ENCODE peak calls at places on chromosomes 7 and 10, in ten cellular contexts. V, I, H, J, Q, R, B, P, U and O are unnamed samples.

GRCh38 chr10:46042527-46042926 is 3.5 kb downstream of the MSMB start:
- DNase-seq in I (no peak), J (no peak), U (no peak), V (no peak), H (no peak), Q (no peak), B (no peak), R (no peak), P (no peak), O (no peak)

GRCh38 chr10:51083280-51083986 is 9.1 kb downstream of the PRKG1 start:
- DNase-seq in H (no peak), J (no peak), U (no peak), V (no peak), R (peak; percentile 71), Q (no peak), I (no peak), P (no peak), B (no peak), O (no peak)

GRCh38 chr7:84248843-84249242 is 54.3 kb upstream of the SEMA3A start:
- DNase-seq in R (no peak), V (no peak), B (no peak), H (no peak), I (no peak), P (no peak), J (no peak), Q (no peak), U (no peak), O (no peak)

GRCh38 chr10:22672594-22673392 is 41.6 kb downstream of the PIP4K2A start:
- DNase-seq in Q (no peak), I (no peak), B (no peak), H (no peak), V (no peak), U (no peak), R (no peak), P (no peak), J (no peak), O (no peak)

GRCh38 chr10:115948415-115948814 is 324.6 kb downstream of the GFRA1 start:
- DNase-seq in U (no peak), B (no peak), V (no peak), I (no peak), R (peak; percentile 65), Q (no peak), H (no peak), P (no peak), J (no peak), O (no peak)

GRCh38 chr10:34581871-34582532 is 233.1 kb downstream of the PARD3 start:
- DNase-seq in V (no peak), P (no peak), R (no peak), H (no peak), J (no peak), U (no peak), I (no peak), B (no peak), Q (no peak), O (no peak)

GRCh38 chr10:112751651-112752050 is 198.4 kb upstream of the TCF7L2 start:
- DNase-seq in Q (no peak), P (no peak), U (no peak), V (no peak), H (no peak), R (no peak), J (no peak), B (no peak), I (no peak), O (no peak)

GRCh38 chr7:1144269-1144771 is 15.7 kb downstream of the ZFAND2A start:
- DNase-seq in H (peak; percentile 71), R (peak; percentile 14), U (no peak), Q (peak; percentile 92), B (no peak), P (no peak), I (peak; percentile 75), J (peak; percentile 34), V (no peak), O (no peak)

GRCh38 chr7:22610258-22610657 is 110.3 kb upstream of the STEAP1B start:
- DNase-seq in R (no peak), P (no peak), V (no peak), I (no peak), Q (no peak), U (no peak), H (no peak), J (no peak), B (no peak), O (no peak)

GRCh38 chr10:112203328-112204076 is 19.9 kb upstream of the GPAM start:
- DNase-seq in Q (no peak), I (no peak), V (no peak), R (no peak), J (no peak), P (no peak), B (no peak), H (no peak), U (peak; percentile 16), O (no peak)

GRCh38 chr7:90999989-91000979 is 263.9 kb upstream of the FZD1 start:
- DNase-seq in B (no peak), H (no peak), I (no peak), V (no peak), Q (no peak), U (no peak), P (no peak), R (no peak), J (no peak), O (no peak)

GRCh38 chr7:127897704-127898454 is 133.4 kb downstream of the LRRC4 start:
- DNase-seq in J (no peak), I (no peak), R (no peak), V (no peak), U (no peak), B (no peak), H (no peak), P (no peak), Q (no peak), O (no peak)

GRCh38 chr10:113108180-113108835 is 158.3 kb downstream of the TCF7L2 start:
- DNase-seq in P (no peak), R (peak; percentile 91), V (no peak), U (no peak), H (no peak), I (no peak), Q (peak; percentile 53), J (no peak), B (no peak), O (no peak)

DNA sequence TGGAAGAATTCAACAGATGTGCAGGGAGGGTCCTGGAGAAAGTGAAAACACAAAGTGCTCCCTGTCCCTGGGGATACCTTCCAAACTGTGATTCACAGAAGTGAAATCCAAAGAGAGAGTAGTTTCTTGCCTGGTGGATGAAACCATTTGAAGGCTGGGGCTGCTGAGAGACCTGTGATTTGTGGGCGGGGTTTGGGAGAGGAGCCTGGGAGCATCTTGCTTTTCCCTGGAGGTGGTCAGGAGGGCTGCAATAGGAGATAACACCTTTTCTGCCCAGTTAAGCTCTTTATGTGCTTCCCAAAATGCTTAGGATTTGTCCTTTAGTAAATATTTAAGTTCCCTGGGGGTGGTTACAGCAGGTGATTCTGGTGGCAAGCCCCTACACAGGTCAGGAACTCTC is 105.3 kb upstream of the TPK1 start:
- DNase-seq in Q (no peak), V (no peak), I (no peak), H (no peak), J (no peak), U (no peak), R (peak; percentile 84), B (no peak), P (no peak), O (no peak)
- TF ChIP-seq POLR2AphosphoS5 in Q (no peak), V (no peak), I (no peak), H (no peak), J (no peak), U (no peak), R (no peak), B (no peak), P (no peak), O (no peak)

GRCh38 chr10:43113201-43113893 is 24.9 kb upstream of the CSGALNACT2 start:
- DNase-seq in H (peak; percentile 54), B (no peak), I (no peak), V (no peak), J (no peak), P (no peak), R (no peak), Q (no peak), U (no peak), O (no peak)
- TF ChIP-seq CTCF in H (no peak), B (no peak), I (no peak), V (no peak), J (no peak), P (no peak), R (no peak), Q (no peak), U (no peak), O (no peak)

DNA sequence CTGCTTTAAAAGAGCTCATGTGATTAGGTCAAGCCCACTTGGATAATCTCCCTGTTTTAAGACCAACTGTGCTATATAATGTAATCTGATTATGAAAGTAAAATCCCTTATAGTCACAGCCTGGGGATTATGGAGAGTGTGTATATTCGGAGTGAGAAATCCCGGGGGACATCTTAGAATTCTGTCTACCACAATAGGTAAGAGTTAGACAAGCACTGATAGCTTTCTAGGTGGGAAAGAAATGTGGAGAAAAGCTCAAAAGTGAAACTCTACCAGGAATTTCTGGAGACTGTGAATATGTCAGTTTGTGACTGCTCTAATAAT is 2.9 kb upstream of the VCL start:
- DNase-seq in P (no peak), B (no peak), Q (no peak), I (no peak), R (no peak), J (no peak), H (no peak), V (no peak), U (no peak), O (no peak)
- H3K4me1 ChIP-seq in P (no peaks in the 10 kb centered on the region), B (peaks cover 18% of the 10 kb centered on the region), Q (peaks cover 3% of the 10 kb centered on the region), I (peaks cover 12% of the 10 kb centered on the region), R (peaks cover 12% of the 10 kb centered on the region), J (no peaks in the 10 kb centered on the region), H (peaks cover 54% of the 10 kb centered on the region), V (peaks cover 5% of the 10 kb centered on the region), U (peaks cover 23% of the 10 kb centered on the region), O (peaks cover 14% of the 10 kb centered on the region)

DNA sequence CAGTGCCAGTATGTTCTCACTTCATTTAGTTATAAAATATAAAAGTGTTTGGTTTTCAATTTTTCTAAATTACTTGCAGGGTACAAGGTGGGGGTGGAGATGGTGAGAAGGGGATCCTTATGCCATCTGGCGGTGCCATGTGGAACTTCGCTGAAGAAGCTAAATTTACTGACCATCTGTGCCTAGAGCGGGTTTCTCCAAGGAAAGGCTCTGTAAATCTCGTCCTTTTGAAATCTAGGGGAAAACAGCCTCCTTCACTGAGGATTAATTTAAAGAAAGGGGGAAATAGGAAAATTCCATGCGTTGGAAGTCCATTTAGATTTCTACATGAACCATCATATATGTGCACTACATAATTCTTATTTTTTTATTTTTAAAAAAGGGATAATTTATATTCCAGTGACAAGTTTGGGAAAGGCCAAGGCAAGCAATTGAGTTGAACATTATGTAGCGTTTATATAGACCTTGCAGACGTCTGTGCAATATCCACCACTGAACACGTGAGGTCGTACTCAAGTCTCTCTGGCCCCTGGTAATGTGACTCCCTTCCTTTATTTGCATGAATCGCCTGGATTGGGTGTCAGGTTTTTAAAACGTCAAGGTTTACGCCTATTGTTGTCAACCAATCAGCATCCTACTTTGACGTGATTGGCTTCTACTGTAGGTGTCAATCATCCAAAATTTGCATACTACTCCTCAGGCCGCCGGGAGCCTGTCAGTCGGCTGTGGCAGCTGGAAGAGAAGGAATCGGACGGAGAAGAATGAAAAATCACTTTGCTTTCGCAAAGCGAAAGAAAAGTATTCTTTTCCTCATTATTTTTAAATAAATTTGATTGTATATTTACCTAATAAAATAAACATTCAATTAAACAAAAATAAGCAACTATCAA is 297.1 kb upstream of the NFE2L3 start:
- DNase-seq in Q (peak; percentile 94), V (peak; percentile 99), J (no peak), B (no peak), H (no peak), I (peak; percentile 86), R (peak; percentile 99), P (no peak), U (no peak), O (no peak)
- TF ChIP-seq POLR2AphosphoS5 in Q (no peak), V (peak; percentile 55), J (peak; percentile 25), B (no peak), H (no peak), I (peak; percentile 84), R (peak; percentile 39), P (no peak), U (no peak), O (no peak)

GRCh38 chr7:19754521-19755116 is 18.8 kb downstream of the TMEM196 start:
- DNase-seq in R (peak; percentile 70), U (peak; percentile 15), V (peak; percentile 51), J (no peak), H (no peak), B (peak; percentile 58), P (no peak), I (no peak), Q (peak; percentile 12), O (no peak)
- TF ChIP-seq CTCF in R (peak; percentile 92), U (peak; percentile 58), V (peak; percentile 58), J (peak; percentile 61), H (peak; percentile 45), B (peak; percentile 81), P (peak; percentile 54), I (peak; percentile 23), Q (peak; percentile 95), O (no peak)